ENCODE peak calls at places on chromosomes 12 and 14, in ten cellular contexts. Z is NCI-H1417; J is posterior vena cava; V is naive thymus-derived CD8-positive, alpha-beta T cell; H is NCI-H460; X is choroid plexus epithelial cell; F is GM04504; T is bronchial epithelial cell; Q is Panc1; I is AML-193. Y is an unnamed sample.

GRCh38 chr14:85175556-85175955 is 354.4 kb upstream of the FLRT2 start:
- DNase-seq in Z (no peak), J (no peak), V (no peak), H (no peak), X (peak), F (no peak), T (peak), Q (no peak), I (no peak), Y (no peak)

GRCh38 chr14:58215191-58215914 is 15.4 kb downstream of the ACTR10 start:
- DNase-seq in Z (no peak), J (no peak), V (no peak), H (no peak), X (no peak), F (no peak), T (no peak), Q (no peak), I (no peak), Y (no peak)

GRCh38 chr12:34396006-34396860 is 373.9 kb downstream of the ALG10 start:
- DNase-seq in Z (no peak), J (peak), V (peak), H (no peak), X (no peak), F (no peak), T (no peak), Q (no peak), I (no peak), Y (no peak)

GRCh38 chr14:77923131-77923933 is 123.4 kb downstream of the ADCK1 start:
- DNase-seq in Z (peak), J (no peak), V (no peak), H (no peak), X (no peak), F (no peak), T (no peak), Q (no peak), I (no peak), Y (no peak)

GRCh38 chr12:105748806-105749600 is 389.8 kb downstream of the NUAK1 start:
- DNase-seq in Z (no peak), J (peak), V (no peak), H (no peak), X (peak), F (no peak), T (peak), Q (no peak), I (no peak), Y (no peak)

GRCh38 chr14:62071029-62071428 is 308.8 kb downstream of the SNAPC1 start:
- DNase-seq in Z (no peak), J (no peak), V (no peak), H (no peak), X (no peak), F (no peak), T (no peak), Q (no peak), I (no peak), Y (no peak)

GRCh38 chr14:102930138-102930752 is 7.8 kb downstream of the AMN start:
- DNase-seq in Z (no peak), J (no peak), V (no peak), H (no peak), X (no peak), F (no peak), T (no peak), Q (no peak), I (no peak), Y (no peak)

GRCh38 chr14:73762375-73762822 is 48.2 kb upstream of the PNMA1 start:
- DNase-seq in Z (no peak), J (no peak), V (no peak), H (no peak), X (no peak), F (no peak), T (no peak), Q (no peak), I (peak), Y (no peak)

GRCh38 chr12:14950421-14950820 is 11.0 kb downstream of the ARHGDIB start:
- DNase-seq in Z (no peak), J (no peak), V (no peak), H (no peak), X (no peak), F (no peak), T (no peak), Q (no peak), I (no peak), Y (no peak)

GRCh38 chr12:104637616-104638015 is 180.9 kb downstream of the CHST11 start:
- DNase-seq in Z (no peak), J (no peak), V (no peak), H (no peak), X (no peak), F (no peak), T (no peak), Q (no peak), I (no peak), Y (no peak)

GRCh38 chr12:51901121-51901812 is 6.0 kb upstream of the ACVRL1 start:
- DNase-seq in Z (no peak), J (no peak), V (no peak), H (no peak), X (no peak), F (no peak), T (no peak), Q (no peak), I (no peak), Y (no peak)

GRCh38 chr12:104750061-104750460 is 208.0 kb downstream of the SLC41A2 start:
- DNase-seq in Z (no peak), J (peak), V (no peak), H (no peak), X (peak), F (peak), T (peak), Q (no peak), I (peak), Y (no peak)

GRCh38 chr12:78725951-78726550 is 138.5 kb upstream of the SYT1 start:
- DNase-seq in Z (no peak), J (no peak), V (no peak), H (no peak), X (no peak), F (no peak), T (no peak), Q (no peak), I (no peak), Y (no peak)

GRCh38 chr14:93734086-93734822 is 54.0 kb downstream of the PRIMA1 start:
- DNase-seq in Z (peak), J (no peak), V (no peak), H (no peak), X (no peak), F (no peak), T (no peak), Q (no peak), I (no peak), Y (no peak)

GRCh38 chr14:21723431-21724045 is 49.9 kb upstream of the OR4E1 start:
- DNase-seq in Z (peak), J (no peak), V (peak), H (peak), X (peak), F (no peak), T (peak), Q (no peak), I (no peak), Y (no peak)

GRCh38 chr12:132366341-132366861 is 37.0 kb upstream of the GALNT9 start:
- DNase-seq in Z (peak), J (peak), V (no peak), H (no peak), X (no peak), F (no peak), T (no peak), Q (no peak), I (no peak), Y (no peak)